ENCODE peak calls at places on chromosomes 11 and 22, in nine cellular contexts. One of them, this sample, is unnamed.

GRCh38 chr11:68505596-68505995 is 45.0 kb downstream of the PPP6R3 start:
- DNase-seq in NCI-H1436: no peak
- DNase-seq in heart right ventricle: no peak
- DNase-seq in HAP-1: no peak
- DNase-seq in endothelial cell: no peak
- DNase-seq in NCI-H1092: no peak
- DNase-seq in retina: no peak
- DNase-seq in dorsolateral prefrontal cortex: no peak
- DNase-seq in bronchial epithelial cell: no peak
- DNase-seq in this sample: no peak

GRCh38 chr11:117931971-117932370 is 2.8 kb upstream of the TMPRSS13 start:
- DNase-seq in HAP-1: no peak
- DNase-seq in endothelial cell: no peak
- DNase-seq in retina: no peak
- DNase-seq in heart right ventricle: no peak
- DNase-seq in bronchial epithelial cell: no peak
- DNase-seq in NCI-H1092: no peak
- DNase-seq in NCI-H1436: no peak
- DNase-seq in dorsolateral prefrontal cortex: no peak
- DNase-seq in this sample: peak; percentile 42

GRCh38 chr11:33980896-33981295 is 70.6 kb upstream of the CAPRIN1 start:
- DNase-seq in retina: no peak
- DNase-seq in NCI-H1092: peak; percentile 34
- DNase-seq in NCI-H1436: peak; percentile 70
- DNase-seq in endothelial cell: peak; percentile 31
- DNase-seq in heart right ventricle: no peak
- DNase-seq in bronchial epithelial cell: peak; percentile 27
- DNase-seq in HAP-1: no peak
- DNase-seq in dorsolateral prefrontal cortex: no peak
- DNase-seq in this sample: peak; percentile 74

GRCh38 chr11:98100689-98101088 is 920.1 kb upstream of the CNTN5 start:
- DNase-seq in bronchial epithelial cell: no peak
- DNase-seq in NCI-H1436: no peak
- DNase-seq in retina: no peak
- DNase-seq in HAP-1: no peak
- DNase-seq in NCI-H1092: no peak
- DNase-seq in heart right ventricle: no peak
- DNase-seq in dorsolateral prefrontal cortex: no peak
- DNase-seq in endothelial cell: no peak
- DNase-seq in this sample: no peak

GRCh38 chr11:12901272-12901671 is 107.8 kb upstream of the RASSF10 start:
- DNase-seq in NCI-H1092: no peak
- DNase-seq in heart right ventricle: no peak
- DNase-seq in retina: no peak
- DNase-seq in NCI-H1436: no peak
- DNase-seq in bronchial epithelial cell: no peak
- DNase-seq in HAP-1: no peak
- DNase-seq in endothelial cell: no peak
- DNase-seq in dorsolateral prefrontal cortex: no peak
- DNase-seq in this sample: no peak

GRCh38 chr11:45097721-45098493 is 48.5 kb upstream of the PRDM11 start:
- DNase-seq in NCI-H1436: no peak
- DNase-seq in retina: peak; percentile 77
- DNase-seq in NCI-H1092: no peak
- DNase-seq in endothelial cell: peak; percentile 72
- DNase-seq in bronchial epithelial cell: peak; percentile 71
- DNase-seq in HAP-1: peak; percentile 16
- DNase-seq in heart right ventricle: peak; percentile 61
- DNase-seq in dorsolateral prefrontal cortex: no peak
- DNase-seq in this sample: peak; percentile 95

GRCh38 chr11:6127881-6128280 is 20.4 kb downstream of the OR56B4 start:
- DNase-seq in endothelial cell: no peak
- DNase-seq in NCI-H1436: no peak
- DNase-seq in retina: no peak
- DNase-seq in NCI-H1092: no peak
- DNase-seq in heart right ventricle: no peak
- DNase-seq in dorsolateral prefrontal cortex: no peak
- DNase-seq in HAP-1: no peak
- DNase-seq in bronchial epithelial cell: peak; percentile 56
- DNase-seq in this sample: no peak

GRCh38 chr11:70820311-70820710 is 422.0 kb downstream of the CTTN start:
- DNase-seq in bronchial epithelial cell: no peak
- DNase-seq in endothelial cell: no peak
- DNase-seq in retina: no peak
- DNase-seq in HAP-1: no peak
- DNase-seq in heart right ventricle: no peak
- DNase-seq in NCI-H1092: no peak
- DNase-seq in NCI-H1436: no peak
- DNase-seq in dorsolateral prefrontal cortex: no peak
- DNase-seq in this sample: no peak

GRCh38 chr11:69459848-69460539 is 21.5 kb upstream of the LINC01488 start:
- DNase-seq in bronchial epithelial cell: no peak
- DNase-seq in HAP-1: no peak
- DNase-seq in retina: no peak
- DNase-seq in heart right ventricle: no peak
- DNase-seq in endothelial cell: no peak
- DNase-seq in NCI-H1092: no peak
- DNase-seq in dorsolateral prefrontal cortex: no peak
- DNase-seq in NCI-H1436: no peak
- DNase-seq in this sample: no peak

GRCh38 chr11:2555376-2555775 is 110.6 kb downstream of the KCNQ1 start:
- DNase-seq in retina: no peak
- DNase-seq in endothelial cell: no peak
- DNase-seq in bronchial epithelial cell: no peak
- DNase-seq in heart right ventricle: peak; percentile 7
- DNase-seq in dorsolateral prefrontal cortex: no peak
- DNase-seq in NCI-H1092: no peak
- DNase-seq in NCI-H1436: no peak
- DNase-seq in HAP-1: no peak
- DNase-seq in this sample: peak; percentile 67

GRCh38 chr11:22884268-22884667 is 24.0 kb upstream of the CCDC179 start:
- DNase-seq in HAP-1: no peak
- DNase-seq in bronchial epithelial cell: no peak
- DNase-seq in dorsolateral prefrontal cortex: no peak
- DNase-seq in heart right ventricle: no peak
- DNase-seq in retina: no peak
- DNase-seq in NCI-H1092: no peak
- DNase-seq in endothelial cell: no peak
- DNase-seq in NCI-H1436: no peak
- DNase-seq in this sample: no peak

GRCh38 chr11:116736763-116737162 is 36.0 kb downstream of the BUD13 start:
- DNase-seq in bronchial epithelial cell: peak; percentile 22
- DNase-seq in NCI-H1436: no peak
- DNase-seq in HAP-1: peak; percentile 24
- DNase-seq in dorsolateral prefrontal cortex: no peak
- DNase-seq in NCI-H1092: no peak
- DNase-seq in heart right ventricle: no peak
- DNase-seq in endothelial cell: no peak
- DNase-seq in retina: no peak
- DNase-seq in this sample: no peak

GRCh38 chr11:106986673-106987072 is 31.6 kb downstream of the GUCY1A2 start:
- DNase-seq in bronchial epithelial cell: no peak
- DNase-seq in retina: no peak
- DNase-seq in endothelial cell: no peak
- DNase-seq in HAP-1: no peak
- DNase-seq in dorsolateral prefrontal cortex: no peak
- DNase-seq in NCI-H1436: no peak
- DNase-seq in heart right ventricle: no peak
- DNase-seq in NCI-H1092: no peak
- DNase-seq in this sample: no peak

GRCh38 chr11:120398184-120398583 is 62.0 kb downstream of the ARHGEF12 start:
- DNase-seq in HAP-1: peak; percentile 59
- DNase-seq in heart right ventricle: no peak
- DNase-seq in bronchial epithelial cell: no peak
- DNase-seq in dorsolateral prefrontal cortex: no peak
- DNase-seq in NCI-H1092: no peak
- DNase-seq in retina: no peak
- DNase-seq in endothelial cell: no peak
- DNase-seq in NCI-H1436: no peak
- DNase-seq in this sample: no peak

GRCh38 chr22:38724926-38725571 is 19.3 kb downstream of the GTPBP1 start:
- DNase-seq in bronchial epithelial cell: peak; percentile 38
- DNase-seq in NCI-H1092: no peak
- DNase-seq in endothelial cell: peak; percentile 45
- DNase-seq in HAP-1: peak; percentile 40
- DNase-seq in heart right ventricle: no peak
- DNase-seq in retina: no peak
- DNase-seq in NCI-H1436: peak; percentile 7
- DNase-seq in dorsolateral prefrontal cortex: peak; percentile 62
- DNase-seq in this sample: peak; percentile 27

GRCh38 chr11:133403900-133404299 is 128.4 kb downstream of the OPCML start:
- DNase-seq in HAP-1: peak; percentile 3
- DNase-seq in retina: no peak
- DNase-seq in NCI-H1092: no peak
- DNase-seq in dorsolateral prefrontal cortex: no peak
- DNase-seq in endothelial cell: peak; percentile 16
- DNase-seq in bronchial epithelial cell: no peak
- DNase-seq in NCI-H1436: no peak
- DNase-seq in heart right ventricle: no peak
- DNase-seq in this sample: peak; percentile 18

GRCh38 chr22:17269224-17269606 is 50.0 kb upstream of the ADA2 start:
- DNase-seq in NCI-H1436: no peak
- DNase-seq in dorsolateral prefrontal cortex: no peak
- DNase-seq in heart right ventricle: no peak
- DNase-seq in bronchial epithelial cell: no peak
- DNase-seq in retina: peak; percentile 15
- DNase-seq in NCI-H1092: no peak
- DNase-seq in HAP-1: no peak
- DNase-seq in endothelial cell: no peak
- DNase-seq in this sample: no peak

GRCh38 chr11:1112351-1113191 is 37.9 kb downstream of the MUC2 start:
- DNase-seq in NCI-H1092: no peak
- DNase-seq in bronchial epithelial cell: no peak
- DNase-seq in endothelial cell: no peak
- DNase-seq in NCI-H1436: no peak
- DNase-seq in dorsolateral prefrontal cortex: no peak
- DNase-seq in retina: no peak
- DNase-seq in heart right ventricle: no peak
- DNase-seq in HAP-1: no peak
- DNase-seq in this sample: no peak

GRCh38 chr11:33868646-33869461 is 23.0 kb downstream of the LMO2 start:
- DNase-seq in dorsolateral prefrontal cortex: no peak
- DNase-seq in endothelial cell: peak; percentile 21
- DNase-seq in heart right ventricle: peak; percentile 23
- DNase-seq in bronchial epithelial cell: no peak
- DNase-seq in retina: peak; percentile 60
- DNase-seq in HAP-1: no peak
- DNase-seq in NCI-H1436: no peak
- DNase-seq in NCI-H1092: no peak
- DNase-seq in this sample: peak; percentile 52

GRCh38 chr22:31329453-31330215 is 16.5 kb downstream of the PATZ1 start:
- DNase-seq in HAP-1: no peak
- DNase-seq in bronchial epithelial cell: no peak
- DNase-seq in NCI-H1436: no peak
- DNase-seq in NCI-H1092: no peak
- DNase-seq in retina: no peak
- DNase-seq in dorsolateral prefrontal cortex: no peak
- DNase-seq in heart right ventricle: no peak
- DNase-seq in endothelial cell: no peak
- DNase-seq in this sample: no peak